ENCODE peak calls at places on chromosomes 11 and 22, in seven cellular contexts. One of them, this sample, is unnamed.

GRCh38 chr22:42473484-42474193 is 41.4 kb upstream of the NFAM1 start:
- DNase-seq in stomach: no peak
- DNase-seq in OCI-LY7: peak; percentile 73
- DNase-seq in psoas muscle: no peak
- DNase-seq in PC-3: peak; percentile 56
- DNase-seq in CD4-positive, alpha-beta memory T cell: peak; percentile 40
- DNase-seq in sigmoid colon: no peak
- DNase-seq in this sample: no peak

GRCh38 chr11:118086913-118087768 is at the start of gene SMIM35:
- DNase-seq in stomach: no peak
- DNase-seq in OCI-LY7: no peak
- DNase-seq in psoas muscle: peak; percentile 60
- DNase-seq in PC-3: no peak
- DNase-seq in CD4-positive, alpha-beta memory T cell: no peak
- DNase-seq in sigmoid colon: no peak
- DNase-seq in this sample: no peak

GRCh38 chr22:20881231-20881630 is 22.4 kb downstream of the SNAP29 start:
- DNase-seq in stomach: peak; percentile 32
- DNase-seq in OCI-LY7: no peak
- DNase-seq in psoas muscle: no peak
- DNase-seq in PC-3: peak; percentile 26
- DNase-seq in CD4-positive, alpha-beta memory T cell: no peak
- DNase-seq in sigmoid colon: no peak
- DNase-seq in this sample: no peak

GRCh38 chr11:6321961-6322362 is 1.7 kb upstream of the CAVIN3 start:
- DNase-seq in stomach: no peak
- DNase-seq in OCI-LY7: no peak
- DNase-seq in psoas muscle: no peak
- DNase-seq in PC-3: peak; percentile 37
- DNase-seq in CD4-positive, alpha-beta memory T cell: no peak
- DNase-seq in sigmoid colon: no peak
- DNase-seq in this sample: no peak

GRCh38 chr11:70661763-70662501 is 263.6 kb downstream of the CTTN start:
- DNase-seq in stomach: no peak
- DNase-seq in OCI-LY7: no peak
- DNase-seq in psoas muscle: no peak
- DNase-seq in PC-3: no peak
- DNase-seq in CD4-positive, alpha-beta memory T cell: no peak
- DNase-seq in sigmoid colon: no peak
- DNase-seq in this sample: no peak

GRCh38 chr11:14254533-14255530 is 104.2 kb downstream of the RRAS2 start:
- DNase-seq in stomach: no peak
- DNase-seq in OCI-LY7: no peak
- DNase-seq in psoas muscle: no peak
- DNase-seq in PC-3: peak; percentile 39
- DNase-seq in CD4-positive, alpha-beta memory T cell: no peak
- DNase-seq in sigmoid colon: no peak
- DNase-seq in this sample: no peak

GRCh38 chr22:24416611-24417010 is 10.8 kb upstream of the ADORA2A start:
- DNase-seq in stomach: no peak
- DNase-seq in OCI-LY7: no peak
- DNase-seq in psoas muscle: peak; percentile 17
- DNase-seq in PC-3: no peak
- DNase-seq in CD4-positive, alpha-beta memory T cell: no peak
- DNase-seq in sigmoid colon: peak; percentile 55
- DNase-seq in this sample: no peak

GRCh38 chr22:45907378-45907777 is 69.6 kb downstream of the WNT7B start:
- DNase-seq in stomach: no peak
- DNase-seq in OCI-LY7: no peak
- DNase-seq in psoas muscle: no peak
- DNase-seq in PC-3: no peak
- DNase-seq in CD4-positive, alpha-beta memory T cell: no peak
- DNase-seq in sigmoid colon: no peak
- DNase-seq in this sample: no peak

GRCh38 chr22:43191831-43192230 is 4.9 kb upstream of the TTLL12 start:
- DNase-seq in stomach: no peak
- DNase-seq in OCI-LY7: no peak
- DNase-seq in psoas muscle: no peak
- DNase-seq in PC-3: no peak
- DNase-seq in CD4-positive, alpha-beta memory T cell: no peak
- DNase-seq in sigmoid colon: no peak
- DNase-seq in this sample: no peak

GRCh38 chr11:12158926-12159325 is 48.5 kb downstream of the MICAL2 start:
- DNase-seq in stomach: no peak
- DNase-seq in OCI-LY7: no peak
- DNase-seq in psoas muscle: no peak
- DNase-seq in PC-3: no peak
- DNase-seq in CD4-positive, alpha-beta memory T cell: no peak
- DNase-seq in sigmoid colon: no peak
- DNase-seq in this sample: no peak
- H3K27ac ChIP-seq in stomach: peak overlapping the region; percentile 18
- H3K27ac ChIP-seq in OCI-LY7: no peak overlapping the region
- H3K27ac ChIP-seq in psoas muscle: peak overlapping the region; percentile 67
- H3K27ac ChIP-seq in PC-3: peak overlapping the region; percentile 48
- H3K27ac ChIP-seq in CD4-positive, alpha-beta memory T cell: no peak overlapping the region
- H3K27ac ChIP-seq in sigmoid colon: peak overlapping the region; percentile 96
- H3K27ac ChIP-seq in this sample: peak overlapping the region; percentile 23

DNA sequence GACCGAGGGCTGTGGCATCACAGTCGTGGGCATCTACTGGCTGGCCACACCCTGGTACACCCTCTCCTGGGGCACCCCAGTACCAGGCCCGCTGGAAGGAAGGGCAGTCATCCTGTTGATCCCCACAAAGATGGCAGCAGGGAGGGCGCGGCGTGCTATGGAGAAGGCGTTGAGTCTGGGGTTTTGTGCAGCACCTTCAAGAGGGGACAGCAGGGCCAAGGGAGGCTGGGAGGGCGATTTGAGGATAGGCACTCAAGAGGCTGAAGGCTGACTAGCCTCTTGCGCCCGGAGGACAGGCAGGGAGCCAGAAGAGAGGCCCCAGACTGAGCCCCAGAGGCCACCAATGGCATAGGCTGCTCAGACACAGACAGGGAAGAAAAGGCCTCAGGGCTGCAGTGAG is 2.2 kb upstream of the BRSK2 start:
- DNase-seq in stomach: no peak
- DNase-seq in OCI-LY7: no peak
- DNase-seq in psoas muscle: peak; percentile 52
- DNase-seq in PC-3: no peak
- DNase-seq in CD4-positive, alpha-beta memory T cell: no peak
- DNase-seq in sigmoid colon: no peak
- DNase-seq in this sample: no peak
- H3K4me1 ChIP-seq in stomach: peaks cover 36% of the 10 kb centered on the region
- H3K4me1 ChIP-seq in OCI-LY7: no peaks in the 10 kb centered on the region
- H3K4me1 ChIP-seq in psoas muscle: no peaks in the 10 kb centered on the region
- H3K4me1 ChIP-seq in PC-3: peaks cover 4% of the 10 kb centered on the region
- H3K4me1 ChIP-seq in CD4-positive, alpha-beta memory T cell: peaks cover 9% of the 10 kb centered on the region
- H3K4me1 ChIP-seq in sigmoid colon: no peaks in the 10 kb centered on the region
- H3K4me1 ChIP-seq in this sample: peaks cover 5% of the 10 kb centered on the region

DNA sequence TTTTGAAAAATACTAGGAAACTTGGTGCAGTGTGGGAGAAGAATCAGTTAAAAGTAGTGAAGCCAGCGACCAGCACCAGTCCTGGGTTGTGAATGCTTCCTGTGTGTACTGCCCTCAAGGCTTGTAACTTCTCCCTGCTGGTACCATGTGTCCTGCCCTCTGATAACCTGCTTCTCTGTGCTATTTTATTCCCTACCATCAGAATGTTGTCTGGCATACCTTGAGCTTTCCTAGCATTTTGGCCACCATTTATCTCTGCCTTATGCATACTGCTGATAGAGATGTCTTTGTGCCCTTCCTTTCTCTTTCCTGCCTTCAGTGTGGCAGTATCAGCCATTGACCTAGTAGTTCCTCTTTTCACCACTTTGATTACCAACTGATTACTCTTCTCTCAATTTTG is 2.0 kb downstream of the GTF2H1 start:
- DNase-seq in stomach: no peak
- DNase-seq in OCI-LY7: peak; percentile 19
- DNase-seq in psoas muscle: no peak
- DNase-seq in PC-3: no peak
- DNase-seq in CD4-positive, alpha-beta memory T cell: no peak
- DNase-seq in sigmoid colon: no peak
- DNase-seq in this sample: no peak
- H3K27ac ChIP-seq in stomach: no peak overlapping the region
- H3K27ac ChIP-seq in OCI-LY7: no peak overlapping the region
- H3K27ac ChIP-seq in psoas muscle: no peak overlapping the region
- H3K27ac ChIP-seq in PC-3: no peak overlapping the region
- H3K27ac ChIP-seq in CD4-positive, alpha-beta memory T cell: no peak overlapping the region
- H3K27ac ChIP-seq in sigmoid colon: no peak overlapping the region
- H3K27ac ChIP-seq in this sample: no peak overlapping the region

DNA sequence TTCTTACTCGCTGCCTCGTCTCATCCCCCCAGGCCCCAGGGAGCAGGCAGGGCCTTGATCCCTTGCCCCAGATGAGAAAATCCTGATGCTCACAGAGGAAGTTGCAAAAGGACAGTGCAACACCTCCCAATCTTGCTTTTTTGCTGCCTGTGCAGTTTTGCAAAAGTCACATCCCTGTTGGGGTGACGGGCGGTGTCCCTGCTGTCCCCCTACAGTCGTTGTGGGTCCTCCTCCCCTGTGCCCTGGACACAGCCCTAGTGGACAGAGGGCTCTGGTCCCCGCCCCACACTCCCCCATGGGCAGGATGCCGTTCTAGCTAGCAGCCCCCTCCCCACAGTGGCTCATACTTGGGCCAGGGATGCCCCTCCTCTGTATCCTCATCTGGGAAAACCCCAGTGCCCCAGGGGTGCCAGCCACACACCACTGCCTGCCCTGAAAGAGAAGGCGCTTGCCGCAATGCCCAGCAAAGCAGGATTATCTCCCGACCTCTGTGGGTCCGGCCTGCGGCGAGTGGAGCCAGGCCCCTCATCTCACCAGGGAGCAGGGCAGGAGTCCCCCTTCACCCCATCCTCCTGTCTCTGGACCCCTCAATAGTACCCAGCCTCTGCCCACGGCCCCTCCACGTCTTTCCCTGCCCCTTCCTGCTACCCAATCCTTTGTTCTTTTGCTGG is 18.4 kb upstream of the CTSD start:
- DNase-seq in stomach: no peak
- DNase-seq in OCI-LY7: no peak
- DNase-seq in psoas muscle: no peak
- DNase-seq in PC-3: no peak
- DNase-seq in CD4-positive, alpha-beta memory T cell: no peak
- DNase-seq in sigmoid colon: no peak
- DNase-seq in this sample: no peak
- H3K4me1 ChIP-seq in stomach: no peaks in the 10 kb centered on the region
- H3K4me1 ChIP-seq in OCI-LY7: no peaks in the 10 kb centered on the region
- H3K4me1 ChIP-seq in psoas muscle: no peaks in the 10 kb centered on the region
- H3K4me1 ChIP-seq in PC-3: peaks cover 23% of the 10 kb centered on the region
- H3K4me1 ChIP-seq in CD4-positive, alpha-beta memory T cell: no peaks in the 10 kb centered on the region
- H3K4me1 ChIP-seq in sigmoid colon: no peaks in the 10 kb centered on the region
- H3K4me1 ChIP-seq in this sample: no peaks in the 10 kb centered on the region

GRCh38 chr11:17002543-17002942 is 11.7 kb downstream of the PLEKHA7 start:
- DNase-seq in stomach: no peak
- DNase-seq in OCI-LY7: no peak
- DNase-seq in psoas muscle: no peak
- DNase-seq in PC-3: no peak
- DNase-seq in CD4-positive, alpha-beta memory T cell: no peak
- DNase-seq in sigmoid colon: no peak
- DNase-seq in this sample: no peak
- H3K27ac ChIP-seq in stomach: no peak overlapping the region
- H3K27ac ChIP-seq in OCI-LY7: no peak overlapping the region
- H3K27ac ChIP-seq in psoas muscle: no peak overlapping the region
- H3K27ac ChIP-seq in PC-3: no peak overlapping the region
- H3K27ac ChIP-seq in CD4-positive, alpha-beta memory T cell: no peak overlapping the region
- H3K27ac ChIP-seq in sigmoid colon: no peak overlapping the region
- H3K27ac ChIP-seq in this sample: no peak overlapping the region

GRCh38 chr11:64894070-64894811 is 15.8 kb upstream of the EHD1 start:
- DNase-seq in stomach: peak; percentile 92
- DNase-seq in OCI-LY7: peak; percentile 90
- DNase-seq in psoas muscle: peak; percentile 94
- DNase-seq in PC-3: peak; percentile 83
- DNase-seq in CD4-positive, alpha-beta memory T cell: peak; percentile 87
- DNase-seq in sigmoid colon: peak; percentile 90
- DNase-seq in this sample: peak; percentile 87

GRCh38 chr11:64892838-64893193 is 14.4 kb upstream of the EHD1 start:
- DNase-seq in stomach: no peak
- DNase-seq in OCI-LY7: no peak
- DNase-seq in psoas muscle: no peak
- DNase-seq in PC-3: no peak
- DNase-seq in CD4-positive, alpha-beta memory T cell: no peak
- DNase-seq in sigmoid colon: no peak
- DNase-seq in this sample: no peak

GRCh38 chr11:64892411-64892831 is 14.0 kb upstream of the EHD1 start:
- DNase-seq in stomach: no peak
- DNase-seq in OCI-LY7: no peak
- DNase-seq in psoas muscle: no peak
- DNase-seq in PC-3: no peak
- DNase-seq in CD4-positive, alpha-beta memory T cell: no peak
- DNase-seq in sigmoid colon: no peak
- DNase-seq in this sample: no peak

GRCh38 chr11:64894812-64895452 is 16.5 kb upstream of the EHD1 start:
- DNase-seq in stomach: no peak
- DNase-seq in OCI-LY7: no peak
- DNase-seq in psoas muscle: no peak
- DNase-seq in PC-3: no peak
- DNase-seq in CD4-positive, alpha-beta memory T cell: no peak
- DNase-seq in sigmoid colon: no peak
- DNase-seq in this sample: no peak

DNA sequence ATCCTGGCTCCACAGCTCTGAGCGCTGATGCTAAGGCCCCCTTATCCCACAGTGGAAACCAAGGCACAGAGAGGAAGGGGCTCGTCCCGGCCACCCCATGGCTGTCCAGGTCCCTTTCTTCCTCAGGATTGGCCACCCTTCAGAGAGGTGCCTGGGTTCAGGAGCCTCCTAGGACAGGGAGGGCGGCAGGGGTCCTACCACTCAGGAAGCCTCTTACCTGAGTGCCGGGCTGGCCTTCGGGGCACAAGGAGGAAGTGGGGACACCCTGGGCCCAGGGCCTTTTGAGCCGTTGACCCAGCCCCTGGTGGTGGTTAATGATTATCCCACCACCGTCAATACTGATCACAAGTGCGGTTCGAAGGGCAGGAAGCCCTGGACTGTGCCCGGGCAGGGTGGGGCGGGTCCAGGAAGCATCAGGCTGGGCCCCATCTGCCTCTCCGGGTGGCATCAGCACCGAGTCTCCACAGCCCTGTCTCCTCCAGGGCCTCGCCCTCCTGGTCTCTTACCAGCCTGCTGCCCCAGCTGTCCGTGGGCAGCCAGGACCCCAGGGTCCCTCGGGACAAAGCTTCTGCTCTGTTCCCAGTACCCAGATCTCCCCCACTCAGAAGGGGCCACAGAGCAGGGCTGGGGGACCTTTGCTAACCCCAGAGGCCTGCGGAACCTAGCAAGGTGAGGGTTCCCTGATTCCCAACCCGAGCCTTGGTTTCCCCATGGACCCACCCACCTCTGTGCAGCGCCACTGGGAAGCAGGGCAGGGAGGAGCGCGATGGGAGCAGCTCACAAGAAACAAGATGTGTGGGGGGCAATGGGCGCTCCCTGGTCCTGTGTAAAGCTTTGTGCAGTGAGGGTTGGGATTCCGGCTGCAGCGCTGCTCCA is 15.0 kb upstream of the EHD1 start:
- DNase-seq in stomach: peak; percentile 84
- DNase-seq in OCI-LY7: no peak
- DNase-seq in psoas muscle: no peak
- DNase-seq in PC-3: no peak
- DNase-seq in CD4-positive, alpha-beta memory T cell: no peak
- DNase-seq in sigmoid colon: no peak
- DNase-seq in this sample: no peak
- H3K4me1 ChIP-seq in stomach: peaks cover 49% of the 10 kb centered on the region
- H3K4me1 ChIP-seq in OCI-LY7: peaks cover 12% of the 10 kb centered on the region
- H3K4me1 ChIP-seq in psoas muscle: no peaks in the 10 kb centered on the region
- H3K4me1 ChIP-seq in PC-3: peaks cover 8% of the 10 kb centered on the region
- H3K4me1 ChIP-seq in CD4-positive, alpha-beta memory T cell: peaks cover 9% of the 10 kb centered on the region
- H3K4me1 ChIP-seq in sigmoid colon: no peaks in the 10 kb centered on the region
- H3K4me1 ChIP-seq in this sample: no peaks in the 10 kb centered on the region

This sample was measured in lung.